ENCODE peak calls at places on chromosome 16, in six cellular contexts. One of them, this sample, is unnamed.

GRCh38 chr16:56938664-56939513 is 6.9 kb downstream of the HERPUD1 start:
- DNase-seq in NB4: no peak
- DNase-seq in A549: no peak
- DNase-seq in HepG2: no peak
- DNase-seq in GM12878: no peak
- DNase-seq in K562: no peak
- DNase-seq in this sample: no peak

GRCh38 chr16:75252946-75253911 is 1.8 kb upstream of the BCAR1 start:
- DNase-seq in GM12878: no peak
- DNase-seq in K562: no peak
- DNase-seq in A549: no peak
- DNase-seq in NB4: no peak
- DNase-seq in HepG2: no peak
- DNase-seq in this sample: peak

GRCh38 chr16:84638195-84638806 is 10.0 kb upstream of the KLHL36 start:
- DNase-seq in HepG2: no peak
- DNase-seq in K562: no peak
- DNase-seq in GM12878: no peak
- DNase-seq in A549: no peak
- DNase-seq in NB4: no peak
- DNase-seq in this sample: no peak

GRCh38 chr16:58651965-58652348 is 22.3 kb upstream of the CNOT1 start:
- DNase-seq in K562: no peak
- DNase-seq in A549: no peak
- DNase-seq in GM12878: no peak
- DNase-seq in NB4: no peak
- DNase-seq in HepG2: no peak
- DNase-seq in this sample: no peak

GRCh38 chr16:19497181-19497580 is 24.7 kb downstream of the GDE1 start:
- DNase-seq in HepG2: no peak
- DNase-seq in GM12878: no peak
- DNase-seq in K562: no peak
- DNase-seq in NB4: no peak
- DNase-seq in A549: no peak
- DNase-seq in this sample: no peak

GRCh38 chr16:24539850-24540484 is 601 bp downstream of the RBBP6 start:
- DNase-seq in HepG2: no peak
- DNase-seq in NB4: no peak
- DNase-seq in A549: no peak
- DNase-seq in K562: no peak
- DNase-seq in GM12878: no peak
- DNase-seq in this sample: peak

GRCh38 chr16:88746511-88746910 is 38.5 kb downstream of the PIEZO1 start:
- DNase-seq in A549: no peak
- DNase-seq in NB4: no peak
- DNase-seq in K562: no peak
- DNase-seq in GM12878: no peak
- DNase-seq in HepG2: no peak
- DNase-seq in this sample: no peak

GRCh38 chr16:50970221-50970620 is 180.8 kb downstream of the SALL1 start:
- DNase-seq in A549: no peak
- DNase-seq in NB4: no peak
- DNase-seq in GM12878: no peak
- DNase-seq in K562: no peak
- DNase-seq in HepG2: no peak
- DNase-seq in this sample: no peak

GRCh38 chr16:82782715-82783251 is 156.0 kb downstream of the CDH13 start:
- DNase-seq in NB4: no peak
- DNase-seq in A549: no peak
- DNase-seq in GM12878: no peak
- DNase-seq in HepG2: no peak
- DNase-seq in K562: no peak
- DNase-seq in this sample: peak

DNA sequence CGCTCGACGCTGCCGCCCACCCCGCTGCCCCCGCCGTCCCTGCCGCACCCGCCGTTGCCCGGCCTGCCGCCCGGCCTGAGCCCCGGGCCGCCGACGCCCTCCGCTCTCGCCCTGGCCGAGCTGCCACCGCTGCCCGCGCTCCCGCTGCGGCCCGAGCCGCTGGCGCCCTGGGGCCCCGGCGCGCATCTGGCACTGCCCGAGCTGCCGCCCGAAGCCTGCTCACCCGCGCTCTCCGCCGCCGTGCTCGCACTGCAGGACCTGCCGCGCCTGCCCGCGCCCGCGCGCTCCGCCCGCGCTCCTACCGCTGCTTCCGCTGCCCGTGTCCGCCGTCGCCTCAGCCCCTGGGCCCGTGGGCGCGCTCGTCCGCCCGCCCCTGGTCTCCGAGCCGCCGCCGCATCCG is 8.4 kb upstream of the CLDN9 start:
- DNase-seq in K562: no peak
- DNase-seq in A549: no peak
- DNase-seq in HepG2: no peak
- DNase-seq in NB4: peak
- DNase-seq in GM12878: no peak
- DNase-seq in this sample: no peak
- TF ChIP-seq MYC in K562: no peak
- TF ChIP-seq MYC in A549: no peak
- TF ChIP-seq MYC in HepG2: no peak
- TF ChIP-seq MYC in NB4: no peak
- TF ChIP-seq MYC in GM12878: no peak
- TF ChIP-seq MYC in this sample: no peak

DNA sequence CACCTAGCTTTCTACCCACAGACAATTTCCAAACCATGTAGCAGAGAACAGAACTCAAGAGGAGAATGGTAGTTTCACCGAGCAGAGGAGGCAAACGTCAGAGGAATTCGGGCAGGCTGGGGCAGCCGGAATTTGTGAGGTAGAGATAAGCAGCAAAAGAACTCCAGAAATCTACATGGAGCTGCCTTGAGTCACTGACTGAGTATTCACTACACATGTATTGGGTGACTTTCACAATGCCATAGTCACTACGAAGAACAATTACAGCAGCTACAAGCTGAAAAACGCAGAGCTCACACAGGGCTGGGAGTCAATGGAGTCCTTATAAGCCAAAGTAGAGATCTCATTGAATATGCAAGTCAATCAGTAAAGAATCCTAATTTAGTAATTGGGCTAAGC is 13.4 kb downstream of the CMC2 start:
- DNase-seq in NB4: no peak
- DNase-seq in K562: no peak
- DNase-seq in A549: no peak
- DNase-seq in GM12878: no peak
- DNase-seq in HepG2: peak
- DNase-seq in this sample: peak
- TF ChIP-seq MYC in NB4: no peak
- TF ChIP-seq MYC in K562: no peak
- TF ChIP-seq MYC in A549: no peak
- TF ChIP-seq MYC in GM12878: no peak
- TF ChIP-seq MYC in HepG2: no peak
- TF ChIP-seq MYC in this sample: no peak

GRCh38 chr16:26627958-26628357 is 438.8 kb upstream of the C16orf82 start:
- DNase-seq in HepG2: no peak
- DNase-seq in NB4: no peak
- DNase-seq in K562: no peak
- DNase-seq in GM12878: no peak
- DNase-seq in A549: no peak
- DNase-seq in this sample: no peak

DNA sequence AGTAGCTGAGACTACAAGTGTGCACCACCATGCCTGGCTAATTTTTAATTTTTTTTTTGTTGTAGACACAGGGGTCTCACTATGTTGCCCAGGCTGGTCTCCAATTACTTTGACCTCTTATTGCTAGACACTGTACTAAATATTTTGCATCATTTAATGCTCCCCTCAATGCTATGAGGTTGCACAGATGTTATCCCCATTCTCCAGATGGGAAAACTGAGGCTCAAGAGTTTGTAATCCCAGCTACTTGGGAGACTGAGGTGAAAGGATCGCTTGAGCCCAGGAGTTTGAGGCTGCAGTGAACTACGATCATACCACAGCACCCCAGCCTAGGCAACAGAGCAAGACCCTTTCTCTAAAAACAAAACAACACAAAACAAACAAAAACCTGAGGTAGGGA is 443.3 kb upstream of the C16orf82 start:
- DNase-seq in HepG2: no peak
- DNase-seq in GM12878: no peak
- DNase-seq in A549: no peak
- DNase-seq in NB4: no peak
- DNase-seq in K562: no peak
- DNase-seq in this sample: no peak
- TF ChIP-seq MYC in HepG2: no peak
- TF ChIP-seq MYC in GM12878: no peak
- TF ChIP-seq MYC in A549: no peak
- TF ChIP-seq MYC in NB4: no peak
- TF ChIP-seq MYC in K562: no peak
- TF ChIP-seq MYC in this sample: no peak

GRCh38 chr16:49515016-49515415 is 141.4 kb downstream of the C16orf78 start:
- DNase-seq in K562: no peak
- DNase-seq in NB4: no peak
- DNase-seq in A549: no peak
- DNase-seq in HepG2: no peak
- DNase-seq in GM12878: no peak
- DNase-seq in this sample: no peak

GRCh38 chr16:49514391-49514980 is 140.9 kb downstream of the C16orf78 start:
- DNase-seq in A549: no peak
- DNase-seq in HepG2: no peak
- DNase-seq in NB4: no peak
- DNase-seq in K562: no peak
- DNase-seq in GM12878: no peak
- DNase-seq in this sample: no peak

GRCh38 chr16:49515861-49516260 is 142.3 kb downstream of the C16orf78 start:
- DNase-seq in K562: no peak
- DNase-seq in NB4: no peak
- DNase-seq in A549: no peak
- DNase-seq in HepG2: no peak
- DNase-seq in GM12878: no peak
- DNase-seq in this sample: no peak

GRCh38 chr16:49519008-49519656 is 145.5 kb downstream of the C16orf78 start:
- DNase-seq in K562: no peak
- DNase-seq in HepG2: no peak
- DNase-seq in GM12878: no peak
- DNase-seq in A549: no peak
- DNase-seq in NB4: no peak
- DNase-seq in this sample: no peak

GRCh38 chr16:49516382-49517036 is 142.9 kb downstream of the C16orf78 start:
- DNase-seq in HepG2: no peak
- DNase-seq in K562: no peak
- DNase-seq in GM12878: no peak
- DNase-seq in NB4: no peak
- DNase-seq in A549: no peak
- DNase-seq in this sample: no peak
- TF ChIP-seq MYC in HepG2: no peak
- TF ChIP-seq MYC in K562: no peak
- TF ChIP-seq MYC in GM12878: no peak
- TF ChIP-seq MYC in NB4: no peak
- TF ChIP-seq MYC in A549: no peak
- TF ChIP-seq MYC in this sample: no peak

GRCh38 chr16:79066621-79067020 is 533.9 kb downstream of the MAF start:
- DNase-seq in GM12878: no peak
- DNase-seq in HepG2: no peak
- DNase-seq in NB4: no peak
- DNase-seq in A549: no peak
- DNase-seq in K562: no peak
- DNase-seq in this sample: no peak
- TF ChIP-seq MYC in GM12878: no peak
- TF ChIP-seq MYC in HepG2: no peak
- TF ChIP-seq MYC in NB4: no peak
- TF ChIP-seq MYC in A549: no peak
- TF ChIP-seq MYC in K562: no peak
- TF ChIP-seq MYC in this sample: no peak

This sample was measured in endothelial cell of umbilical vein.